ENCODE peak calls at places on chromosomes 11 and 22, in four cellular contexts. One of them, this sample, is unnamed.

GRCh38 chr22:38452373-38453064 is 2.5 kb downstream of the KCNJ4 start:
- DNase-seq in GM12878: no peak
- DNase-seq in SK-N-SH: no peak
- DNase-seq in HCT116: no peak
- DNase-seq in this sample: no peak

GRCh38 chr11:106939157-106939556 is 79.1 kb downstream of the GUCY1A2 start:
- DNase-seq in GM12878: no peak
- DNase-seq in SK-N-SH: no peak
- DNase-seq in HCT116: no peak
- DNase-seq in this sample: no peak

GRCh38 chr22:23894710-23895598 is 771 bp downstream of the MIF start:
- DNase-seq in HCT116: peak
- DNase-seq in GM12878: peak
- DNase-seq in SK-N-SH: peak
- DNase-seq in this sample: peak

GRCh38 chr11:64078294-64078693 is 42.6 kb downstream of the FLRT1 start:
- DNase-seq in SK-N-SH: peak
- DNase-seq in GM12878: no peak
- DNase-seq in HCT116: no peak
- DNase-seq in this sample: no peak

GRCh38 chr11:130703489-130704190 is 212.6 kb downstream of the SNX19 start:
- DNase-seq in GM12878: no peak
- DNase-seq in HCT116: no peak
- DNase-seq in SK-N-SH: no peak
- DNase-seq in this sample: no peak

GRCh38 chr11:15737326-15737725 is 619.0 kb downstream of the SOX6 start:
- DNase-seq in HCT116: no peak
- DNase-seq in GM12878: no peak
- DNase-seq in SK-N-SH: no peak
- DNase-seq in this sample: no peak

GRCh38 chr11:95304777-95305176 is 73.8 kb upstream of the SESN3 start:
- DNase-seq in SK-N-SH: no peak
- DNase-seq in HCT116: no peak
- DNase-seq in GM12878: no peak
- DNase-seq in this sample: no peak

GRCh38 chr11:134596404-134596803 is 184.4 kb upstream of the B3GAT1 start:
- DNase-seq in HCT116: no peak
- DNase-seq in SK-N-SH: no peak
- DNase-seq in GM12878: no peak
- DNase-seq in this sample: no peak

GRCh38 chr11:120551191-120551590 is 39.6 kb downstream of the GRIK4 start:
- DNase-seq in HCT116: no peak
- DNase-seq in GM12878: no peak
- DNase-seq in SK-N-SH: no peak
- DNase-seq in this sample: peak

GRCh38 chr22:20994902-20995241 is 7.0 kb downstream of the THAP7 start:
- DNase-seq in SK-N-SH: no peak
- DNase-seq in GM12878: no peak
- DNase-seq in HCT116: no peak
- DNase-seq in this sample: no peak

GRCh38 chr22:39429916-39430575 is 26.8 kb upstream of the MGAT3 start:
- DNase-seq in HCT116: no peak
- DNase-seq in SK-N-SH: no peak
- DNase-seq in GM12878: no peak
- DNase-seq in this sample: no peak

GRCh38 chr22:26835023-26835422 is 177.6 kb downstream of the MIAT start:
- DNase-seq in GM12878: no peak
- DNase-seq in SK-N-SH: no peak
- DNase-seq in HCT116: no peak
- DNase-seq in this sample: no peak

GRCh38 chr22:19942071-19942885 is 660 bp upstream of the TXNRD2 start:
- DNase-seq in GM12878: no peak
- DNase-seq in HCT116: no peak
- DNase-seq in SK-N-SH: peak
- DNase-seq in this sample: no peak

GRCh38 chr11:3103076-3103475 is 45.9 kb upstream of the CARS1 start:
- DNase-seq in SK-N-SH: peak
- DNase-seq in HCT116: no peak
- DNase-seq in GM12878: no peak
- DNase-seq in this sample: no peak

GRCh38 chr11:44979536-44980399 is 29.1 kb upstream of the TP53I11 start:
- DNase-seq in GM12878: no peak
- DNase-seq in HCT116: peak
- DNase-seq in SK-N-SH: no peak
- DNase-seq in this sample: peak

GRCh38 chr11:75786101-75786736 is 17.6 kb downstream of the DGAT2 start:
- DNase-seq in GM12878: no peak
- DNase-seq in HCT116: no peak
- DNase-seq in SK-N-SH: no peak
- DNase-seq in this sample: no peak

GRCh38 chr22:38758276-38758945 is 2.6 kb upstream of the SUN2 start:
- DNase-seq in SK-N-SH: no peak
- DNase-seq in HCT116: no peak
- DNase-seq in GM12878: no peak
- DNase-seq in this sample: no peak

GRCh38 chr11:128790200-128790599 is 76.9 kb downstream of the KCNJ1 start:
- DNase-seq in HCT116: no peak
- DNase-seq in SK-N-SH: no peak
- DNase-seq in GM12878: no peak
- DNase-seq in this sample: no peak

GRCh38 chr11:1520987-1521349 is 34.4 kb upstream of the MOB2 start:
- DNase-seq in SK-N-SH: no peak
- DNase-seq in HCT116: no peak
- DNase-seq in GM12878: no peak
- DNase-seq in this sample: no peak

GRCh38 chr11:102004220-102004619 is 43.0 kb upstream of the CFAP300 start:
- DNase-seq in GM12878: no peak
- DNase-seq in SK-N-SH: no peak
- DNase-seq in HCT116: no peak
- DNase-seq in this sample: no peak

GRCh38 chr11:14075118-14075601 is 112.6 kb downstream of the SPON1 start:
- DNase-seq in GM12878: no peak
- DNase-seq in SK-N-SH: no peak
- DNase-seq in HCT116: no peak
- DNase-seq in this sample: no peak

GRCh38 chr22:42651134-42651533 is 1.9 kb upstream of the CYB5R3 start:
- DNase-seq in HCT116: no peak
- DNase-seq in SK-N-SH: no peak
- DNase-seq in GM12878: no peak
- DNase-seq in this sample: no peak

GRCh38 chr11:63595296-63595695 is 18.9 kb downstream of the PLAAT3 start:
- DNase-seq in HCT116: no peak
- DNase-seq in SK-N-SH: no peak
- DNase-seq in GM12878: no peak
- DNase-seq in this sample: no peak

GRCh38 chr11:128453444-128454336 is 133.7 kb downstream of the ETS1 start:
- DNase-seq in GM12878: no peak
- DNase-seq in HCT116: no peak
- DNase-seq in SK-N-SH: no peak
- DNase-seq in this sample: no peak

GRCh38 chr11:133951484-133952198 is 5.1 kb downstream of the IGSF9B start:
- DNase-seq in GM12878: no peak
- DNase-seq in HCT116: no peak
- DNase-seq in SK-N-SH: peak
- DNase-seq in this sample: peak

GRCh38 chr11:70790671-70791300 is 392.5 kb downstream of the CTTN start:
- DNase-seq in GM12878: no peak
- DNase-seq in SK-N-SH: no peak
- DNase-seq in HCT116: no peak
- DNase-seq in this sample: peak

GRCh38 chr11:82003671-82004148 is 730.0 kb downstream of the FAM181B start:
- DNase-seq in SK-N-SH: no peak
- DNase-seq in GM12878: no peak
- DNase-seq in HCT116: no peak
- DNase-seq in this sample: no peak

GRCh38 chr11:44709966-44710365 is 16.8 kb upstream of the TSPAN18 start:
- DNase-seq in GM12878: no peak
- DNase-seq in SK-N-SH: no peak
- DNase-seq in HCT116: no peak
- DNase-seq in this sample: no peak

GRCh38 chr22:31947296-31947695 is 3.0 kb downstream of the YWHAH start:
- DNase-seq in GM12878: no peak
- DNase-seq in SK-N-SH: no peak
- DNase-seq in HCT116: no peak
- DNase-seq in this sample: peak

GRCh38 chr22:46107089-46107664 is 43.1 kb upstream of the PPARA start:
- DNase-seq in GM12878: no peak
- DNase-seq in HCT116: no peak
- DNase-seq in SK-N-SH: peak
- DNase-seq in this sample: no peak

GRCh38 chr11:124970925-124971324 is 16.9 kb downstream of the CCDC15 start:
- DNase-seq in GM12878: no peak
- DNase-seq in SK-N-SH: peak
- DNase-seq in HCT116: peak
- DNase-seq in this sample: peak

GRCh38 chr11:95147364-95147905 is 57.8 kb downstream of the ENDOD1 start:
- DNase-seq in GM12878: no peak
- DNase-seq in HCT116: peak
- DNase-seq in SK-N-SH: peak
- DNase-seq in this sample: no peak

GRCh38 chr11:82775736-82776346 is 42.2 kb upstream of the FAM181B start:
- DNase-seq in HCT116: peak
- DNase-seq in GM12878: no peak
- DNase-seq in SK-N-SH: peak
- DNase-seq in this sample: peak

GRCh38 chr11:112221263-112221835 is 4.9 kb upstream of the PTS start:
- DNase-seq in GM12878: no peak
- DNase-seq in HCT116: no peak
- DNase-seq in SK-N-SH: no peak
- DNase-seq in this sample: no peak

GRCh38 chr11:12390687-12391110 is 13.3 kb downstream of the PARVA start:
- DNase-seq in HCT116: no peak
- DNase-seq in GM12878: no peak
- DNase-seq in SK-N-SH: no peak
- DNase-seq in this sample: no peak

GRCh38 chr22:46976130-46976529 is 213.7 kb downstream of the TBC1D22A start:
- DNase-seq in SK-N-SH: no peak
- DNase-seq in GM12878: no peak
- DNase-seq in HCT116: no peak
- DNase-seq in this sample: no peak

GRCh38 chr11:92268546-92268945 is 43.9 kb downstream of the FAT3 start:
- DNase-seq in SK-N-SH: no peak
- DNase-seq in HCT116: no peak
- DNase-seq in GM12878: no peak
- DNase-seq in this sample: no peak

GRCh38 chr11:92269841-92270240 is 45.2 kb downstream of the FAT3 start:
- DNase-seq in SK-N-SH: no peak
- DNase-seq in HCT116: no peak
- DNase-seq in GM12878: no peak
- DNase-seq in this sample: no peak

GRCh38 chr11:92267968-92268367 is 43.4 kb downstream of the FAT3 start:
- DNase-seq in HCT116: no peak
- DNase-seq in GM12878: no peak
- DNase-seq in SK-N-SH: no peak
- DNase-seq in this sample: no peak

GRCh38 chr11:92266821-92267220 is 42.2 kb downstream of the FAT3 start:
- DNase-seq in HCT116: no peak
- DNase-seq in GM12878: no peak
- DNase-seq in SK-N-SH: no peak
- DNase-seq in this sample: no peak

GRCh38 chr11:92269021-92269420 is 44.4 kb downstream of the FAT3 start:
- DNase-seq in GM12878: no peak
- DNase-seq in HCT116: no peak
- DNase-seq in SK-N-SH: no peak
- DNase-seq in this sample: peak
- TF ChIP-seq JUND in GM12878: no peak
- TF ChIP-seq JUND in HCT116: no peak
- TF ChIP-seq JUND in SK-N-SH: peak
- TF ChIP-seq JUND in this sample: peak

GRCh38 chr11:497565-498296 is 9.3 kb downstream of the RNH1 start:
- DNase-seq in HCT116: no peak
- DNase-seq in GM12878: no peak
- DNase-seq in SK-N-SH: no peak
- DNase-seq in this sample: no peak
- TF ChIP-seq JUND in HCT116: no peak
- TF ChIP-seq JUND in GM12878: no peak
- TF ChIP-seq JUND in SK-N-SH: no peak
- TF ChIP-seq JUND in this sample: no peak

DNA sequence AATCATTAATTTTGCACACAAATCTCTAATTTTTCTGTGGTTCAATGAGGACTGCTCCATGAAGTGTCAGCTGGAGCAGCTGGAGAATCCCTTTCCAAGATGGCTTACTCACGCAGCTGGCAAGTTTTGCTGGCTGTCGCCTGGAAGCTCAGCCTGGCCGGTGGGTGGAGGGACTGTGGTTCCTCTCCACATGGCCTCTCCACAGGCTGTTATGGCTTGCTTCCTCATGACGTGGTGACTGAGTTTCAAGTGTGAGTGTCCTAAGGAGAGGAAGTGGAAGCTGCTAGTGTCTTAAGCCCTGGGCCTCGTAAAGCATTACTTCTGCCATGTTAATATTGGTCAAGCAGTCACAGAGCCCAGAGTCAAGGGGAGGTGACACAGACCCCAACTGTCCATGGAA is 14.0 kb upstream of the NRIP3 start:
- DNase-seq in GM12878: no peak
- DNase-seq in HCT116: no peak
- DNase-seq in SK-N-SH: no peak
- DNase-seq in this sample: no peak
- TF ChIP-seq JUND in GM12878: no peak
- TF ChIP-seq JUND in HCT116: no peak
- TF ChIP-seq JUND in SK-N-SH: no peak
- TF ChIP-seq JUND in this sample: no peak

DNA sequence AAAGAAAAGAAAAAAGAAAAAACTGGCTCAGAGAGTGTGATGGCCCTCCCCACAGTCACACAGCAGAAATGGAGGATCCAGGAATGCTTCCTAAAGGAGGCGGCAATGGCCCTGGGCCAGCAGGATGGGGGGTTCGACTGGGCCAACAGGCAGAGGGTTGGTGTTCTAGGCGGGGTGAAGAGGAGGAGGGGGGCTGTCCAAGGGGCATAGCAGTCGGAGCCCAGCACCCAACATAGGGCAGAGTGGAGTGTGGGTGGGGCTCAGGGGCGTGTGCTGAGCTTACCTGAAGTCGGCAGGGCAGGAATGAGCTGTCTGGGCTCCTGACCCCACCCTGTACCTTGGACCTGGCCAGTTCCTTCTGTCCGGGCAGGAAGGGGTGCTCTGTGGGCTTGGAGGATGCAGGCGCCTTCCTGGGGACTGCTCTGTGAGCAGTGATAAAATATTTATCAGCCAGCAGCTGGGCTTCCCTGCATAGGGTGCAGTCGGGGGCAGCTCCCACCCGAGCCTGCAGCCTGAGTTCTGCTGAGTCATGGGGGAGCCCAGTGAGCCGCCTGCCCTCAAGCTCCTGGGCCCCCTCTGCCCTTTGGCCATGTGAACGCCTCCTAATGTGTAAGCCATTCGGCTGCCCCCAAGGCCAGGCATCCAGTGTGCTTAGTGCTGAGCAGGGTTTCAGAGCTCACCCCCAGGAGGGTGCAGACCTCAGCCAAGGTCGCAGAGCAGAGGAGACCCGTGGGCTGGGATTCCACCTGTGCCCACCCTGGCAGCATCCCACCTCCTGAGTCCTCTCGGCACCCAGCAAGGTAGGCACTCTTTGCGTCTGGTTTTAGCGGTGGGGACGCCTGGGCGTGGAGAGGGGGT is 25.3 kb upstream of the PRR5 start:
- DNase-seq in GM12878: no peak
- DNase-seq in SK-N-SH: peak
- DNase-seq in HCT116: no peak
- DNase-seq in this sample: no peak
- TF ChIP-seq JUND in GM12878: no peak
- TF ChIP-seq JUND in SK-N-SH: no peak
- TF ChIP-seq JUND in HCT116: no peak
- TF ChIP-seq JUND in this sample: no peak